ENCODE peak calls at places on chromosome 1, in seven cellular contexts. X, S, E, H, Z, F and R are unnamed samples. For H3K9me3, the result is how much of the 10 kb centered on the place peaks cover.

GRCh38 chr1:192399161-192399560 is 82.4 kb downstream of the RGS21 start:
- DNase-seq in X (no peak), S (peak), E (no peak), H (no peak), Z (no peak), F (no peak), R (no peak)

GRCh38 chr1:57017201-57017600 is 51.4 kb upstream of the C8B start:
- DNase-seq in X (peak), S (no peak), E (no peak), H (no peak), Z (no peak), F (peak), R (no peak)

GRCh38 chr1:170910273-170910672 is 25.1 kb upstream of the MROH9 start:
- DNase-seq in X (no peak), S (no peak), E (no peak), H (no peak), Z (no peak), F (peak), R (no peak)

GRCh38 chr1:36139521-36139920 is 9.8 kb downstream of the TRAPPC3 start:
- DNase-seq in X (no peak), S (no peak), E (no peak), H (no peak), Z (no peak), F (no peak), R (no peak)

GRCh38 chr1:42949312-42950145 is 9.1 kb downstream of the SLC2A1 start:
- DNase-seq in X (no peak), S (peak), E (no peak), H (no peak), Z (no peak), F (no peak), R (no peak)

GRCh38 chr1:75768021-75768420 is 18.0 kb upstream of the RABGGTB start:
- DNase-seq in X (no peak), S (no peak), E (no peak), H (no peak), Z (no peak), F (no peak), R (no peak)

GRCh38 chr1:64925594-64925993 is 40.8 kb downstream of the JAK1 start:
- DNase-seq in X (no peak), S (no peak), E (no peak), H (no peak), Z (no peak), F (no peak), R (no peak)

GRCh38 chr1:27000817-27001460 is 7.4 kb downstream of the TRNP1 start:
- DNase-seq in X (no peak), S (no peak), E (no peak), H (no peak), Z (no peak), F (no peak), R (peak)

GRCh38 chr1:179087665-179088064 is 5.8 kb downstream of the TOR3A start:
- DNase-seq in X (no peak), S (no peak), E (peak), H (no peak), Z (no peak), F (no peak), R (no peak)

GRCh38 chr1:183233113-183233512 is 47.0 kb downstream of the LAMC2 start:
- DNase-seq in X (no peak), S (no peak), E (no peak), H (no peak), Z (no peak), F (no peak), R (no peak)

GRCh38 chr1:37288900-37289299 is 185.5 kb upstream of the ZC3H12A start:
- DNase-seq in X (no peak), S (no peak), E (no peak), H (peak), Z (no peak), F (no peak), R (no peak)

GRCh38 chr1:12022036-12022435 is 2.7 kb downstream of the MIIP start:
- DNase-seq in X (no peak), S (no peak), E (no peak), H (no peak), Z (no peak), F (no peak), R (no peak)

GRCh38 chr1:147185442-147185841 is 13.2 kb upstream of the PRKAB2 start:
- DNase-seq in X (no peak), S (no peak), E (no peak), H (no peak), Z (no peak), F (no peak), R (no peak)

GRCh38 chr1:183185941-183186490 is at the start of gene LAMC2:
- DNase-seq in X (no peak), S (peak), E (no peak), H (no peak), Z (no peak), F (peak), R (no peak)

GRCh38 chr1:65174585-65174984 is 26.6 kb downstream of the AK4 start:
- DNase-seq in X (no peak), S (no peak), E (peak), H (no peak), Z (peak), F (peak), R (no peak)

GRCh38 chr1:196308171-196308570 is 300.1 kb downstream of the KCNT2 start:
- DNase-seq in X (no peak), S (no peak), E (no peak), H (no peak), Z (no peak), F (no peak), R (no peak)

GRCh38 chr1:38115682-38116187 is 69.1 kb upstream of the POU3F1 start:
- DNase-seq in X (no peak), S (no peak), E (no peak), H (no peak), Z (no peak), F (no peak), R (no peak)

GRCh38 chr1:33317946-33318345 is 3.0 kb downstream of the A3GALT2 start:
- DNase-seq in X (no peak), S (no peak), E (no peak), H (no peak), Z (no peak), F (peak), R (no peak)

GRCh38 chr1:162988869-162989268 is 80.3 kb upstream of the RGS4 start:
- DNase-seq in X (peak), S (no peak), E (no peak), H (no peak), Z (no peak), F (no peak), R (no peak)

GRCh38 chr1:6393400-6394187 is at the start of gene ACOT7:
- DNase-seq in X (peak), S (peak), E (peak), H (peak), Z (peak), F (peak), R (peak)

GRCh38 chr1:195325181-195325580 is 1283.1 kb downstream of the KCNT2 start:
- DNase-seq in X (no peak), S (no peak), E (no peak), H (no peak), Z (no peak), F (no peak), R (no peak)

GRCh38 chr1:208985231-208985630 is 598.3 kb upstream of the CAMK1G start:
- DNase-seq in X (no peak), S (no peak), E (no peak), H (no peak), Z (peak), F (peak), R (no peak)

GRCh38 chr1:186574951-186575747 is 105.1 kb downstream of the PTGS2 start:
- DNase-seq in X (no peak), S (no peak), E (no peak), H (no peak), Z (no peak), F (peak), R (no peak)

GRCh38 chr1:89100366-89100765 is 25.5 kb downstream of the GBP2 start:
- DNase-seq in X (no peak), S (peak), E (no peak), H (no peak), Z (no peak), F (no peak), R (no peak)

GRCh38 chr1:92030701-92031107 is 919 bp downstream of the EPHX4 start:
- DNase-seq in X (peak), S (no peak), E (no peak), H (no peak), Z (no peak), F (peak), R (no peak)

GRCh38 chr1:3482590-3482899 is 28.1 kb downstream of the ARHGEF16 start:
- DNase-seq in X (no peak), S (no peak), E (no peak), H (no peak), Z (no peak), F (no peak), R (no peak)
- TF ChIP-seq CTCF in X (peak), S (no peak), E (no peak), H (peak), Z (no peak), F (peak), R (no peak)

DNA sequence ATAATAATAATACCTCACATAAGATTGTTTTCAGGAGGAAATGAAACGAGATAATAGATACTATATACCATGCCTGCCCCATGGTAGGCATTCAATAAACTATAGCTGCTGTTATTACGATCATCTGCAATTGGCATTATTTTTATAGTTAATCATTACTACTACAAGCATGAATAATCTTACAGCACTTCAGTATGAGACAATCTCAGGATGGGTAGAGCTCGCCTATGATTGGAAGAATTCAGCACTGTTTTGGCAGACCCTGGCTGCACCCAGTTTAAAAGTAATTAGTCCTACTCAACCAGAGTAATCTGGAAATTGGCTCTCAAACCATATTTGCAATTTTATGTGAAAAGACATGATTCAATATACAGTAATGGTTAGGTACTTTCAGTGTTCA is 105.0 kb upstream of the DPYD start:
- DNase-seq in X (no peak), S (no peak), E (no peak), H (no peak), Z (no peak), F (no peak), R (no peak)
- H3K9me3 ChIP-seq in X (under half), S (under half), E (under half), H (under half), Z (under half), F (under half), R (under half)

GRCh38 chr1:232575524-232576040 is 54.4 kb downstream of the SIPA1L2 start:
- DNase-seq in X (no peak), S (no peak), E (no peak), H (peak), Z (no peak), F (peak), R (no peak)
- H3K4me3 ChIP-seq in X (no peak), S (no peak), E (peak), H (no peak), Z (peak), F (no peak), R (peak)

DNA sequence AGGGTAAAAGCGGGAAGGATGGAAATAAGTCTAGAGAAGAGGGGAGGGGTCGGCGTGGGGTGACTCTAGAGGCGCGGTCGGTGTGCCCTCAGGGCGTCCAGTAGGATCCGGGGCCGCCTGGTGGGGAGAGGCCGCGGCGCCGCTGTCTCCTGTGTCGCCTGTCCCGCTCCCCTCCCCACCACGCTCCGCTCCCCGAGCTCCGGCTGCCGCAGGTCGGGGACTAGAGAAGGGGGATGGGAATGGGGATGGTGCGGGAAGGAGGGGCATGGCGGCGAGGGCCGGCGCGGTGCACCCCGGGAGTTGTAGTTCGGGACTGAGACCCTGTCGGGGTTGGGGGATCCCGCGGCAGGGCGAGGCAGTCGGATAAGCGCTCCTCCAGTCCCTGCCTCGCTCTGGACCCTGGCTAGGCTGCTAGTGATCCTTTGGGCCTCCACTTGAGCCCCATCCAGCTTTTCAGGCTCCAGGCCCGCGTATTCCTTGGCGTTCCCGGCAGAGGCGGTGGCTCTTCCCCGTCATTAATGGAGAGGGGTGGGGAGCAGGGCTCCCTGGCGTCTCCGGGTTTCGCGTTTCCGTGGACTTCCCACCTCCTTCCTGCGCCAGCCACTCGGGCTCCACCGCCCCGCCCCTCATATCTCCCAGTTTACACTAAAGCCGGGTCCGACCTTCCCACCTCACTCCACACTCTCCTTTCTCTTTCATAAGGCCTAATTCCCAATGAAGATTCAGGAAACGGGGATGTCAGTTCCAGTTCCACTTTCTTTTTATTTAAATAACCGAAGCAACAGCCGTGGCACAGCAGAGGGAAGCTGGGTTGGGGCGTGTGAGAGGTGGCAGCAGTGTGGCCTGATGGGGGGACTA is at the start of gene ENTREP3:
- DNase-seq in X (peak), S (peak), E (peak), H (peak), Z (peak), F (peak), R (peak)
- TF ChIP-seq CTCF in X (peak), S (no peak), E (no peak), H (no peak), Z (no peak), F (no peak), R (no peak)